ENCODE peak calls at places on chromosome 20, in four cellular contexts. K is HFFc6, S is IMR-90, O is GM06990. M is an unnamed sample.

GRCh38 chr20:47735412-47736400 is 49.6 kb downstream of the SULF2 start:
- DNase-seq in K (no peak), S (no peak), O (no peak), M (no peak)

GRCh38 chr20:1893721-1894470 is 1.3 kb upstream of the SIRPA start:
- DNase-seq in O (no peak), S (no peak), K (no peak), M (no peak)

GRCh38 chr20:53281557-53282117 is 309.5 kb downstream of the TSHZ2 start:
- DNase-seq in K (no peak), O (no peak), S (no peak), M (no peak)

GRCh38 chr20:15658295-15658694 is 915.0 kb downstream of the KIF16B start:
- DNase-seq in O (no peak), K (no peak), S (no peak), M (no peak)

GRCh38 chr20:21302645-21303060 is 478 bp upstream of the XRN2 start:
- DNase-seq in S (no peak), K (no peak), O (no peak), M (no peak)

GRCh38 chr20:45782890-45783289 is 8.8 kb downstream of the WFDC3 start:
- DNase-seq in K (no peak), O (no peak), S (peak; percentile 18), M (no peak)

GRCh38 chr20:33909331-33909921 is 84.3 kb upstream of the RALY start:
- DNase-seq in S (peak; percentile 96), O (no peak), K (peak; percentile 91), M (no peak)

GRCh38 chr20:14334306-14334930 is 3.0 kb downstream of the FLRT3 start:
- DNase-seq in K (no peak), S (peak; percentile 45), O (no peak), M (no peak)

GRCh38 chr20:1423625-1424106 is 30.8 kb upstream of the FKBP1A start:
- DNase-seq in K (peak; percentile 30), S (peak; percentile 69), O (no peak), M (no peak)

GRCh38 chr20:23666189-23666588 is 22.6 kb downstream of the CST4 start:
- DNase-seq in K (no peak), O (no peak), S (no peak), M (no peak)
- TF ChIP-seq CTCF in K (no peak), O (no peak), S (peak; percentile 15), M (no peak)

GRCh38 chr20:32476684-32477593 is 108.2 kb downstream of the NOL4L start:
- DNase-seq in K (no peak), S (no peak), O (no peak), M (no peak)

GRCh38 chr20:32474009-32474716 is 111.0 kb downstream of the NOL4L start:
- DNase-seq in O (no peak), S (no peak), K (no peak), M (no peak)

GRCh38 chr20:32473231-32474008 is 111.7 kb downstream of the NOL4L start:
- DNase-seq in O (no peak), K (no peak), S (no peak), M (no peak)

GRCh38 chr20:32474717-32474966 is 110.5 kb downstream of the NOL4L start:
- DNase-seq in K (no peak), O (no peak), S (no peak), M (no peak)

GRCh38 chr20:32474967-32475819 is 109.9 kb downstream of the NOL4L start:
- DNase-seq in K (peak; percentile 91), S (peak; percentile 91), O (peak; percentile 56), M (peak; percentile 82)
- TF ChIP-seq CTCF in K (no peak), S (peak; percentile 6), O (no peak), M (no peak)

DNA sequence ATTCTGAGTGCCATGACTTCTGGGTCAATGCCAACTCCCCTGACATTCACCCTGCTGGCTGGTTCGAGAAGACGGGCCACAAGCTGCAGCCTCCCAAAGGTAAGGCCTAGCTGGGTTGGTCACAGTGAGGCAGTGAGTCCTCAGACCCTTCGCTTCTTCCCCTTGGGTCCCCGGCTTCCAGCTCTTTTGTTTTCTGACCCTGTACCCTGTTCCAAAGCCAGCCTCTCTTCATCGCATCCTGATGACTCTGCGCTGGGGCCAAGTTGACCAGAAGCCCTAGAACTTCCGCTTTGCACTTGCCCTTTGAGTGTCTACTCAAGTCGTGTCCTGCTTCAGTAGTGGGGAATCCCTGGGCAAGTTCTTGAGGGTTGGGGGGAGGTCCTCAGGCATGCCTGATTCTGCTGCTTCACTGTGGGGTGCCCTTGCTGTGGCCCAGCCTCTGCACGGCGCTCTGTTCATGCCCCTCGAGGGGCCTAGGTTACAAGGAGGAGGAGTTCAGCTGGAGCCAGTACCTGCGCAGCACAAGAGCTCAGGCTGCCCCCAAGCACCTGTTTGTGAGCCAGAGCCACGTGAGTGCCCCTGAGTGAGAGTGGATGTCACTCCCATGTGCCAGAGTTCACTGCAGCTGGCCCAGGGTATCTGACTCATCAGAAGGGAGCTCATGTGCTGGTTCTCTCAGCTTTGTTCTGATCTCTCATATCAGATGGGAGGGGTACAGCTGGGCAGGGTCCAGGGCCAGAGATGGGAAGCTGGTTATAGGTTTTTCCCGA is 23.0 kb downstream of the L3MBTL1 start:
- DNase-seq in O (no peak), K (no peak), S (no peak), M (no peak)
- TF ChIP-seq CTCF in O (no peak), K (no peak), S (no peak), M (no peak)

GRCh38 chr20:41353530-41353929 is 12.9 kb downstream of the LPIN3 start:
- DNase-seq in K (no peak), S (no peak), O (no peak), M (no peak)

GRCh38 chr20:41352666-41353065 is 12.0 kb downstream of the LPIN3 start:
- DNase-seq in S (no peak), K (no peak), O (no peak), M (no peak)

GRCh38 chr20:41349943-41350342 is 9.3 kb downstream of the LPIN3 start:
- DNase-seq in O (no peak), K (no peak), S (no peak), M (no peak)

GRCh38 chr20:41349266-41349665 is 8.6 kb downstream of the LPIN3 start:
- DNase-seq in O (no peak), K (no peak), S (no peak), M (no peak)

DNA sequence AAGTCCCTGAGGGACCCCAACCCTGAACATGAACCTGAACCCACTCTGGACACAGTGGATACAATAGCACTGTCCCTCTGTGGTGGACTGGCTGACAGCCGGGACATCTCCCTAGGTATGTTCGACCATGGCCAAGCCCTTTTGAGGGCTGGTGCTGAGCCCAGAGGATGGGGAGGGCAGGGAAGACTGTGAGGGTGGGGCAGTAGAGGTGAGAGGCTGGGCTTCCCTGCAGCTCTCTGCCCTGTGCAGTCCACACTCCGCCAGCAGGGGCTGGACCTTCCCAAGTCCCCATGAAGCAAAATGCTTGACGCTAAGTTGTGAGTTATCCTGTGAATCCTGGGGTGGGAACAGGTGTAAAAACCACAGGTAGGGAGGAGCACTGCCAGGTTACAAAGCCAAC is 11.5 kb downstream of the LPIN3 start:
- DNase-seq in K (no peak), S (no peak), O (no peak), M (no peak)
- TF ChIP-seq CTCF in K (peak; percentile 35), S (no peak), O (no peak), M (no peak)

DNA sequence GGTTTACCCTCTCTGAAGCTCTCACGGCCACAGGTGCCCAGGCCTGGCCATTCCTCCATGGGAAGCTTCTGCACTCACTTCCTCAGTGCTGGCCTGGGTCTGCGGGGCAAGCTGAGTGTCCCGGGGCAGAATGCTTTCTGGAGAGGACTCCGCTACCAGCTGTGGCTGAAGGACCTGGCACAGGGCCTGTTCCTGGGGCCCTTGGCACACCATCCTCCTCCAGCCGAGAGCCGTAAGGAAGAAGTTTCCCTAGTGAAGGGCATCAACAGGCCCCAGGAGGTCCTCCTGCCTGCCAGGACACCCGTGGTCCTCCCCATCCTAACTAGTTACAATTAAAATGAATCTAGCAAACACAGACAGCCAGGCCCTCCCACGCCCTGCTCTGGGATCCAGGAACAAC is 14.0 kb upstream of the KCNK15 start:
- DNase-seq in O (no peak), S (no peak), K (no peak), M (no peak)
- TF ChIP-seq CTCF in O (no peak), S (no peak), K (no peak), M (no peak)

M was measured in GM10248.